ENCODE peak calls at places on chromosomes 6 and 20, in five cellular contexts. One of them, this sample, is unnamed.

GRCh38 chr20:13276945-13277582 is 56.0 kb downstream of the ISM1 start:
- DNase-seq in transverse colon: no peak
- DNase-seq in HL-60: no peak
- DNase-seq in HCT116: no peak
- DNase-seq in upper lobe of left lung: no peak
- DNase-seq in this sample: no peak

GRCh38 chr6:31970604-31971271 is 1.2 kb downstream of the DXO start:
- DNase-seq in HL-60: no peak
- DNase-seq in upper lobe of left lung: no peak
- DNase-seq in transverse colon: peak
- DNase-seq in HCT116: no peak
- DNase-seq in this sample: no peak

GRCh38 chr6:73604020-73604419 is 49.8 kb downstream of the SLC17A5 start:
- DNase-seq in HL-60: no peak
- DNase-seq in HCT116: no peak
- DNase-seq in upper lobe of left lung: no peak
- DNase-seq in transverse colon: no peak
- DNase-seq in this sample: no peak

GRCh38 chr6:111715321-111715720 is 109.6 kb upstream of the TRAF3IP2 start:
- DNase-seq in HL-60: no peak
- DNase-seq in HCT116: no peak
- DNase-seq in upper lobe of left lung: no peak
- DNase-seq in transverse colon: no peak
- DNase-seq in this sample: peak

GRCh38 chr6:28489366-28490190 is 26.0 kb downstream of the GPX6 start:
- DNase-seq in upper lobe of left lung: peak
- DNase-seq in HCT116: peak
- DNase-seq in transverse colon: peak
- DNase-seq in HL-60: peak
- DNase-seq in this sample: no peak

GRCh38 chr20:1332749-1333300 is 3.9 kb upstream of the SDCBP2 start:
- DNase-seq in upper lobe of left lung: peak
- DNase-seq in HL-60: no peak
- DNase-seq in HCT116: no peak
- DNase-seq in transverse colon: no peak
- DNase-seq in this sample: peak

GRCh38 chr6:169898788-169899480 is 147.5 kb downstream of the ERMARD start:
- DNase-seq in HCT116: no peak
- DNase-seq in HL-60: no peak
- DNase-seq in transverse colon: no peak
- DNase-seq in upper lobe of left lung: no peak
- DNase-seq in this sample: no peak

GRCh38 chr20:39645130-39645529 is 683.0 kb downstream of the DHX35 start:
- DNase-seq in HL-60: no peak
- DNase-seq in HCT116: no peak
- DNase-seq in transverse colon: no peak
- DNase-seq in upper lobe of left lung: no peak
- DNase-seq in this sample: no peak

GRCh38 chr6:158595223-158595622 is 35.3 kb downstream of the TMEM181 start:
- DNase-seq in HL-60: no peak
- DNase-seq in transverse colon: no peak
- DNase-seq in upper lobe of left lung: no peak
- DNase-seq in HCT116: no peak
- DNase-seq in this sample: no peak

GRCh38 chr20:31711416-31712111 is 11.1 kb downstream of the BCL2L1 start:
- DNase-seq in transverse colon: no peak
- DNase-seq in upper lobe of left lung: no peak
- DNase-seq in HCT116: no peak
- DNase-seq in HL-60: no peak
- DNase-seq in this sample: no peak

GRCh38 chr20:3632311-3633004 is 30.7 kb downstream of the GFRA4 start:
- DNase-seq in HL-60: no peak
- DNase-seq in HCT116: no peak
- DNase-seq in transverse colon: no peak
- DNase-seq in upper lobe of left lung: no peak
- DNase-seq in this sample: no peak

GRCh38 chr6:168968228-168968627 is 285.4 kb downstream of the THBS2 start:
- DNase-seq in transverse colon: peak
- DNase-seq in upper lobe of left lung: no peak
- DNase-seq in HL-60: peak
- DNase-seq in HCT116: no peak
- DNase-seq in this sample: no peak

GRCh38 chr20:37363221-37364012 is 17.5 kb downstream of the SRC start:
- DNase-seq in transverse colon: no peak
- DNase-seq in HCT116: no peak
- DNase-seq in upper lobe of left lung: no peak
- DNase-seq in HL-60: no peak
- DNase-seq in this sample: no peak

GRCh38 chr6:25239059-25239458 is 40.1 kb upstream of the CARMIL1 start:
- DNase-seq in HL-60: no peak
- DNase-seq in transverse colon: no peak
- DNase-seq in HCT116: no peak
- DNase-seq in upper lobe of left lung: no peak
- DNase-seq in this sample: no peak

GRCh38 chr6:5754904-5755303 is 251.8 kb downstream of the NRN1 start:
- DNase-seq in HCT116: no peak
- DNase-seq in transverse colon: no peak
- DNase-seq in HL-60: no peak
- DNase-seq in upper lobe of left lung: no peak
- DNase-seq in this sample: no peak

GRCh38 chr6:147205690-147206600 is 1.7 kb downstream of the STXBP5 start:
- DNase-seq in transverse colon: peak
- DNase-seq in HL-60: no peak
- DNase-seq in HCT116: no peak
- DNase-seq in upper lobe of left lung: peak
- DNase-seq in this sample: no peak

GRCh38 chr6:96907498-96907897 is 9.8 kb upstream of the NDUFAF4 start:
- DNase-seq in HL-60: no peak
- DNase-seq in upper lobe of left lung: no peak
- DNase-seq in transverse colon: no peak
- DNase-seq in HCT116: no peak
- DNase-seq in this sample: no peak

GRCh38 chr6:165468361-165468760 is 159.0 kb upstream of the C6orf118 start:
- DNase-seq in HL-60: no peak
- DNase-seq in HCT116: no peak
- DNase-seq in upper lobe of left lung: no peak
- DNase-seq in transverse colon: no peak
- DNase-seq in this sample: no peak

GRCh38 chr6:165469483-165469882 is 160.1 kb upstream of the C6orf118 start:
- DNase-seq in HCT116: no peak
- DNase-seq in HL-60: no peak
- DNase-seq in transverse colon: no peak
- DNase-seq in upper lobe of left lung: no peak
- DNase-seq in this sample: no peak

GRCh38 chr6:165468836-165469235 is 159.4 kb upstream of the C6orf118 start:
- DNase-seq in transverse colon: no peak
- DNase-seq in HCT116: no peak
- DNase-seq in HL-60: no peak
- DNase-seq in upper lobe of left lung: no peak
- DNase-seq in this sample: no peak
- TF ChIP-seq POLR2AphosphoS5 in transverse colon: no peak
- TF ChIP-seq POLR2AphosphoS5 in HCT116: no peak
- TF ChIP-seq POLR2AphosphoS5 in HL-60: no peak
- TF ChIP-seq POLR2AphosphoS5 in upper lobe of left lung: no peak
- TF ChIP-seq POLR2AphosphoS5 in this sample: no peak

GRCh38 chr6:16783952-16784351 is 22.7 kb upstream of the ATXN1 start:
- DNase-seq in HL-60: no peak
- DNase-seq in transverse colon: no peak
- DNase-seq in HCT116: no peak
- DNase-seq in upper lobe of left lung: no peak
- DNase-seq in this sample: no peak

GRCh38 chr6:16778521-16778920 is 17.3 kb upstream of the ATXN1 start:
- DNase-seq in upper lobe of left lung: no peak
- DNase-seq in HL-60: no peak
- DNase-seq in HCT116: no peak
- DNase-seq in transverse colon: no peak
- DNase-seq in this sample: no peak

GRCh38 chr6:16783485-16783884 is 22.2 kb upstream of the ATXN1 start:
- DNase-seq in HL-60: no peak
- DNase-seq in transverse colon: no peak
- DNase-seq in HCT116: no peak
- DNase-seq in upper lobe of left lung: no peak
- DNase-seq in this sample: no peak

GRCh38 chr6:16777794-16778193 is 16.5 kb upstream of the ATXN1 start:
- DNase-seq in transverse colon: no peak
- DNase-seq in upper lobe of left lung: no peak
- DNase-seq in HCT116: no peak
- DNase-seq in HL-60: no peak
- DNase-seq in this sample: no peak

DNA sequence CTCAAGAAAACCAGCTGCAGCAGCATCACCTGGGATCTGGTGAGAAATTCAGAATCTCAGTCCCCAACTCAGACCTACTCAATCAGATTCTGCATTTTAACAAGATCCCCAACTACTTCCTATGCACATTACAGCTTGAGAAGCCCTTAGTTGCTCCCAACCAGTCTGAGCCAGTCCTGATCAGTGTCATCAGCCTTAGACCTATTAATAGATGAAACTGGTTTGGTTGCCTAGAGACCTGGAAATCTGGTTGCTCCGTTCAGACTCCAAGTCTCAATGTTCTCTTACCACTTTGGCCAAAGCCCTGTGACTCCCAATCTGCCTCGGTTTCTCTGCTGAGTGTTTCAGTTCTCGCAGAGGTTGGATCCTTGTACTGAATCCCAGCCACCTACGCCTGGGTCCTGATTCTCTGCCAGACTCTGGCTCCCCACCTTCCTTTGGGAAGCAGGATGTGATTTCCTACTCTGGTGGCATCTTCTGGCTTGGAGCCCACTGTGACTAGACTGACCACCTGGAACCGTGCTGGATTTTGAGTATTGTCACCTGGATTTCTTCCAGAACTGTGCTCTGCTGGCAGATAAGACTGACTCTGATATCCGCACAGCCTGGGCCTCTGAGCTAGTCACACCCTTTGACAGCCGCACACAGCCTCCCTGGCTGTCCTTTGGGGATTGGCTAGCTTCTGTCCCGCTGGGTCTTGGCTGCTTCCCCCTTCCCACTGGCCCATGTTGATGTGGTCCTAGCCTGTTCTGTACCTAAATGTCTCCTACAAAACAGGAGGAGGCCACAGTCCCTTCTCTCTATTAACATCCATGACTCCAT is 20.3 kb upstream of the ATXN1 start:
- DNase-seq in upper lobe of left lung: no peak
- DNase-seq in HCT116: no peak
- DNase-seq in HL-60: no peak
- DNase-seq in transverse colon: no peak
- DNase-seq in this sample: no peak
- TF ChIP-seq POLR2AphosphoS5 in upper lobe of left lung: no peak
- TF ChIP-seq POLR2AphosphoS5 in HCT116: no peak
- TF ChIP-seq POLR2AphosphoS5 in HL-60: no peak
- TF ChIP-seq POLR2AphosphoS5 in transverse colon: no peak
- TF ChIP-seq POLR2AphosphoS5 in this sample: peak

DNA sequence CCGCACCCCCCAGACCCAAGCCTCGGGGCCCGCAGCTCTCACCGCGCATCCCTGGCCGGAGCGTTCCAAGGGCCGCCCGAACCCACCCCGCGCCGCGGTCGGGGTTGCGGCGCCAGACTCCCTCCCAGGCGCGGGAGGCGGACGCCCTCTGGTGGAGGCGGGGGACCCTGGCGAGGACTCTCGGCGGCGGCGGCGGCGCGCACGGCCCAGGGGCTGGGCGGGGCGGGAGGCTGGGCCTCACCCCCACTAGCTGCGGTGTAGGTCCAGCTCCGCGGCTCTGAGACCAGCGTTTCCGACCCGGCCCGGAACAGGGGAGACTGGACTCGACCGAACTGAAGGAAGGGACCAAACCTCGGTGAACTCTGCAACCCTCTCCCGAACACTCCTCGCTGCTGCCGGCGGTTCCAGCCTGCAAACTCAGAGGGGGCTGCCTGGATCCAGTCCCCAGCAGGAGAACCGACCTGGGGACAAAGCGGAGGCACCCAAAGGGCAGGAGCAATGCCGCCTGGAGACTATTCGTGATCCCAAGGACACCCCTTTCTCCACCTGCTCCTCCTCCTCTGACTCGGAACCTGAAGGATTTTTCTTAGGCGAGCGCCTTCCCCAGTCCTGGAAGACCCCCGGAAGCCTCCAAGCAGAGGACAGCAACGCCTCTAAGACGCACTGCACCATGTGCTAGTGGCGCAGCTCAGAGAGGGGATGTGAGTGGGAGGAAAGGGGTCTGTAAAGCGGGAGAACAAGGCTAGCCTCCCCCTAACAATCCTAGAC is 859 bp upstream of the TOMM6 start:
- DNase-seq in upper lobe of left lung: peak
- DNase-seq in HL-60: peak
- DNase-seq in HCT116: peak
- DNase-seq in transverse colon: peak
- DNase-seq in this sample: no peak
- TF ChIP-seq POLR2AphosphoS5 in upper lobe of left lung: peak
- TF ChIP-seq POLR2AphosphoS5 in HL-60: no peak
- TF ChIP-seq POLR2AphosphoS5 in HCT116: no peak
- TF ChIP-seq POLR2AphosphoS5 in transverse colon: peak
- TF ChIP-seq POLR2AphosphoS5 in this sample: no peak

GRCh38 chr6:33700391-33701050 is 11.0 kb downstream of the UQCC2 start:
- DNase-seq in transverse colon: peak
- DNase-seq in upper lobe of left lung: peak
- DNase-seq in HL-60: no peak
- DNase-seq in HCT116: peak
- DNase-seq in this sample: no peak
- TF ChIP-seq POLR2AphosphoS5 in transverse colon: no peak
- TF ChIP-seq POLR2AphosphoS5 in upper lobe of left lung: no peak
- TF ChIP-seq POLR2AphosphoS5 in HL-60: no peak
- TF ChIP-seq POLR2AphosphoS5 in HCT116: no peak
- TF ChIP-seq POLR2AphosphoS5 in this sample: no peak

This sample was measured in vagina.